ENCODE peak calls at places on chromosome 11, in eight cellular contexts. H, Z, O, E, I, W, C and X are unnamed samples.

GRCh38 chr11:12099132-12099873 is 11.1 kb upstream of the MICAL2 start:
- DNase-seq in H (no peak), E (no peak), I (no peak), O (no peak), Z (no peak), W (no peak), C (no peak), X (no peak)

GRCh38 chr11:3121416-3121815 is 43.7 kb downstream of the OSBPL5 start:
- DNase-seq in Z (no peak), I (no peak), E (no peak), O (peak), H (no peak), C (no peak), W (no peak), X (no peak)

GRCh38 chr11:130137999-130138398 is 21.6 kb upstream of the ST14 start:
- DNase-seq in C (no peak), Z (no peak), O (no peak), W (no peak), E (no peak), I (no peak), H (no peak), X (no peak)

GRCh38 chr11:110032257-110032656 is 60.9 kb upstream of the ZC3H12C start:
- DNase-seq in O (no peak), I (no peak), E (no peak), Z (no peak), C (no peak), H (peak), W (peak), X (no peak)

GRCh38 chr11:8083871-8084281 is 2.9 kb downstream of the TUB start:
- DNase-seq in E (no peak), C (no peak), Z (no peak), I (no peak), W (no peak), O (no peak), H (no peak), X (no peak)

GRCh38 chr11:23021287-23021863 is 161.1 kb upstream of the CCDC179 start:
- DNase-seq in W (peak), I (no peak), E (no peak), O (no peak), C (peak), H (peak), Z (peak), X (no peak)

GRCh38 chr11:2142300-2142759 is 3.1 kb upstream of the IGF2 start:
- DNase-seq in W (no peak), H (no peak), E (no peak), I (no peak), C (peak), Z (no peak), O (no peak), X (no peak)

GRCh38 chr11:61332266-61332822 is 561 bp downstream of the DDB1 start:
- DNase-seq in Z (no peak), C (peak), W (no peak), O (no peak), E (peak), I (no peak), H (no peak), X (no peak)

GRCh38 chr11:105156231-105156630 is 16.7 kb upstream of the CARD18 start:
- DNase-seq in O (no peak), I (no peak), E (no peak), H (no peak), C (no peak), Z (no peak), W (no peak), X (peak)

GRCh38 chr11:131025421-131026126 is 109.3 kb upstream of the SNX19 start:
- DNase-seq in W (no peak), E (no peak), Z (no peak), C (no peak), O (no peak), I (no peak), H (no peak), X (no peak)

GRCh38 chr11:101436511-101437142 is 147.2 kb downstream of the TRPC6 start:
- DNase-seq in E (no peak), H (peak), I (no peak), O (no peak), W (peak), Z (peak), C (peak), X (peak)

GRCh38 chr11:94089356-94089755 is 39.3 kb upstream of the PANX1 start:
- DNase-seq in I (no peak), C (no peak), W (no peak), O (peak), H (no peak), Z (no peak), E (no peak), X (no peak)

GRCh38 chr11:78189851-78190250 is 1.1 kb downstream of the USP35 start:
- DNase-seq in Z (no peak), E (no peak), O (no peak), C (no peak), W (no peak), I (no peak), H (no peak), X (no peak)

GRCh38 chr11:77201370-77201769 is 73.3 kb downstream of the MYO7A start:
- DNase-seq in E (no peak), Z (peak), O (no peak), C (no peak), I (no peak), W (no peak), H (no peak), X (no peak)

GRCh38 chr11:33475999-33476398 is 218.8 kb downstream of the HIPK3 start:
- DNase-seq in I (no peak), H (peak), W (peak), O (no peak), C (peak), E (no peak), Z (peak), X (peak)

GRCh38 chr11:12172493-12173013 is 62.2 kb downstream of the MICAL2 start:
- DNase-seq in Z (no peak), O (no peak), I (no peak), H (no peak), E (no peak), W (no peak), C (no peak), X (no peak)

GRCh38 chr11:46410021-46410420 is 18.4 kb upstream of the CHRM4 start:
- DNase-seq in W (no peak), Z (no peak), O (no peak), E (no peak), H (no peak), I (no peak), C (peak), X (no peak)

GRCh38 chr11:77269484-77270123 is 31.9 kb downstream of the GDPD4 start:
- DNase-seq in I (no peak), E (no peak), Z (no peak), O (no peak), C (peak), H (no peak), W (no peak), X (no peak)

GRCh38 chr11:1106387-1106786 is 31.7 kb downstream of the MUC2 start:
- DNase-seq in C (no peak), H (no peak), Z (no peak), E (no peak), O (no peak), I (no peak), W (no peak), X (no peak)